ENCODE peak calls at places on chromosomes 13 and 19, in nine cellular contexts. H, C, B, Y, M, O, G, D and X are unnamed samples.

GRCh38 chr19:49581007-49581508 is at the start of gene PRRG2:
- DNase-seq in H (peak), C (no peak), B (no peak), Y (no peak), M (no peak), O (peak), G (no peak), D (no peak), X (peak)

GRCh38 chr19:3073931-3074595 is 11.8 kb upstream of the TLE5 start:
- DNase-seq in H (peak), C (peak), B (no peak), Y (peak), M (no peak), O (no peak), G (peak), D (no peak), X (peak)

GRCh38 chr13:44816701-44817684 is 172.3 kb downstream of the NUFIP1 start:
- DNase-seq in H (peak), C (no peak), B (no peak), Y (no peak), M (no peak), O (no peak), G (peak), D (no peak), X (no peak)

GRCh38 chr19:21483589-21484170 is 21.7 kb upstream of the ZNF429 start:
- DNase-seq in H (peak), C (peak), B (peak), Y (no peak), M (peak), O (no peak), G (peak), D (peak), X (peak)

GRCh38 chr19:8311461-8312260 is 3.5 kb upstream of the CD320 start:
- DNase-seq in H (no peak), C (no peak), B (no peak), Y (no peak), M (no peak), O (peak), G (no peak), D (no peak), X (peak)

GRCh38 chr13:70905035-70905434 is 796.8 kb upstream of the KLHL1 start:
- DNase-seq in H (peak), C (no peak), B (no peak), Y (peak), M (no peak), O (no peak), G (peak), D (no peak), X (no peak)

GRCh38 chr19:56156768-56157167 is 15.7 kb downstream of the ZNF444 start:
- DNase-seq in H (no peak), C (no peak), B (no peak), Y (no peak), M (no peak), O (no peak), G (no peak), D (no peak), X (peak)

GRCh38 chr13:111382411-111382810 is 62.0 kb downstream of the TEX29 start:
- DNase-seq in H (no peak), C (no peak), B (no peak), Y (no peak), M (no peak), O (no peak), G (no peak), D (no peak), X (no peak)

GRCh38 chr19:56097776-56098175 is 23.3 kb downstream of the ZNF787 start:
- DNase-seq in H (no peak), C (no peak), B (no peak), Y (no peak), M (no peak), O (no peak), G (no peak), D (no peak), X (no peak)

GRCh38 chr13:98506343-98507059 is 70.4 kb downstream of the STK24 start:
- DNase-seq in H (no peak), C (no peak), B (peak), Y (no peak), M (peak), O (no peak), G (no peak), D (no peak), X (no peak)

GRCh38 chr13:59394526-59394925 is 769.2 kb downstream of the DIAPH3 start:
- DNase-seq in H (no peak), C (no peak), B (no peak), Y (no peak), M (no peak), O (no peak), G (no peak), D (no peak), X (no peak)

GRCh38 chr13:30681489-30682242 is 53.7 kb upstream of the ALOX5AP start:
- DNase-seq in H (no peak), C (no peak), B (no peak), Y (no peak), M (no peak), O (no peak), G (peak), D (no peak), X (no peak)

GRCh38 chr19:7486923-7487322 is 1.9 kb downstream of the PEX11G start:
- DNase-seq in H (no peak), C (no peak), B (no peak), Y (peak), M (no peak), O (no peak), G (no peak), D (no peak), X (no peak)

GRCh38 chr13:114038900-114039299 is 65.0 kb upstream of the C13orf46 start:
- DNase-seq in H (no peak), C (no peak), B (no peak), Y (no peak), M (no peak), O (no peak), G (no peak), D (peak), X (no peak)

GRCh38 chr19:1057185-1057857 is 9.6 kb upstream of the ARHGAP45 start:
- DNase-seq in H (peak), C (no peak), B (no peak), Y (peak), M (peak), O (no peak), G (peak), D (no peak), X (no peak)

GRCh38 chr19:2726904-2727639 is 5.9 kb upstream of the DIRAS1 start:
- DNase-seq in H (peak), C (no peak), B (peak), Y (no peak), M (no peak), O (no peak), G (no peak), D (no peak), X (peak)

GRCh38 chr19:39405930-39406655 is 554 bp upstream of the ZFP36 start:
- DNase-seq in H (peak), C (no peak), B (peak), Y (peak), M (peak), O (no peak), G (no peak), D (no peak), X (peak)

GRCh38 chr19:40424637-40425449 is 949 bp downstream of the SERTAD1 start:
- DNase-seq in H (no peak), C (peak), B (no peak), Y (no peak), M (no peak), O (no peak), G (peak), D (no peak), X (no peak)

GRCh38 chr19:10863107-10863700 is 8.1 kb upstream of the CARM1 start:
- DNase-seq in H (peak), C (no peak), B (no peak), Y (no peak), M (no peak), O (no peak), G (no peak), D (no peak), X (no peak)

GRCh38 chr19:35231956-35232746 is 3.6 kb upstream of the FAM187B start:
- DNase-seq in H (no peak), C (no peak), B (peak), Y (no peak), M (no peak), O (no peak), G (no peak), D (no peak), X (no peak)

GRCh38 chr19:54462072-54462712 is 1.4 kb downstream of the LENG9 start:
- DNase-seq in H (no peak), C (no peak), B (no peak), Y (no peak), M (no peak), O (no peak), G (no peak), D (no peak), X (peak)

GRCh38 chr19:46718934-46719551 is 2.1 kb upstream of the PRKD2 start:
- DNase-seq in H (no peak), C (no peak), B (peak), Y (no peak), M (no peak), O (peak), G (no peak), D (no peak), X (no peak)